ENCODE peak calls at places on chromosomes 4 and X, in six cellular contexts. A is EL, H is T-helper 22 cell, O is ureter, L is dermis microvascular lymphatic vessel endothelial cell, C is HCT116. B is an unnamed sample.

GRCh38 chr4:10734697-10735096 is 50.1 kb upstream of the CLNK start:
- DNase-seq in O (no peak), A (no peak), L (no peak), H (no peak), C (no peak), B (no peak)

GRCh38 chrX:42466706-42467105 is 311.3 kb downstream of the PPP1R2C start:
- DNase-seq in L (no peak), C (no peak), H (no peak), O (no peak), A (no peak), B (no peak)

GRCh38 chr4:53088132-53088531 is 226.0 kb downstream of the RASL11B start:
- DNase-seq in C (no peak), L (no peak), H (no peak), A (no peak), O (no peak), B (no peak)

GRCh38 chr4:8359193-8359592 is 81.3 kb downstream of the ACOX3 start:
- DNase-seq in C (no peak), A (no peak), L (no peak), H (no peak), O (no peak), B (no peak)

GRCh38 chrX:139725720-139726119 is 17.8 kb upstream of the MCF2 start:
- DNase-seq in C (no peak), L (no peak), O (no peak), A (no peak), H (no peak), B (no peak)

GRCh38 chrX:64338296-64338695 is 57.0 kb downstream of the MTMR8 start:
- DNase-seq in A (no peak), O (no peak), L (no peak), H (no peak), C (no peak), B (no peak)

GRCh38 chr4:47774078-47774477 is 63.8 kb downstream of the CORIN start:
- DNase-seq in H (no peak), O (no peak), A (no peak), C (no peak), L (no peak), B (no peak)

GRCh38 chrX:141701081-141701480 is 2.5 kb upstream of the SPANXD start:
- DNase-seq in H (no peak), O (no peak), L (no peak), A (no peak), C (no peak), B (peak; percentile 1)

GRCh38 chr4:161555689-161556660 is 607.8 kb downstream of the FSTL5 start:
- DNase-seq in O (no peak), H (no peak), A (no peak), L (peak; percentile 73), C (no peak), B (peak; percentile 61)

GRCh38 chrX:129043138-129043537 is 480.2 kb downstream of the SMARCA1 start:
- DNase-seq in C (no peak), H (no peak), A (no peak), O (no peak), L (no peak), B (no peak)

GRCh38 chr4:82380344-82380743 is 6.6 kb upstream of the HNRNPD start:
- DNase-seq in O (peak; percentile 76), C (peak; percentile 53), H (no peak), L (no peak), A (no peak), B (peak; percentile 80)

GRCh38 chr4:47933798-47934197 is 19.4 kb upstream of the NFXL1 start:
- DNase-seq in A (peak; percentile 40), L (peak; percentile 46), O (no peak), H (no peak), C (no peak), B (peak; percentile 29)

GRCh38 chr4:70706516-70706915 is 15.2 kb upstream of the RUFY3 start:
- DNase-seq in L (peak; percentile 29), C (no peak), H (no peak), O (no peak), A (peak; percentile 10), B (no peak)

GRCh38 chr4:68152411-68152810 is 22.7 kb upstream of the TMPRSS11F start:
- DNase-seq in A (no peak), O (no peak), L (no peak), H (no peak), C (peak; percentile 34), B (peak; percentile 14)

GRCh38 chr4:80072607-80073361 is at the start of gene ANTXR2:
- DNase-seq in C (peak; percentile 49), H (peak; percentile 67), A (peak; percentile 97), O (peak; percentile 91), L (peak; percentile 85), B (peak; percentile 98)

GRCh38 chr4:99642725-99643489 is 14.7 kb downstream of the C4orf54 start:
- DNase-seq in L (peak; percentile 2), A (no peak), C (no peak), O (no peak), H (no peak), B (peak; percentile 77)

GRCh38 chr4:112938461-112939058 is 110.9 kb upstream of the ANK2 start:
- DNase-seq in H (no peak), C (peak; percentile 31), O (no peak), L (peak; percentile 32), A (peak; percentile 46), B (peak; percentile 41)

GRCh38 chr4:103306870-103307345 is 108.8 kb upstream of the CENPE start:
- DNase-seq in C (no peak), L (no peak), H (no peak), O (peak; percentile 54), A (no peak), B (no peak)

GRCh38 chr4:154491341-154491679 is 289 bp downstream of the DCHS2 start:
- DNase-seq in O (no peak), H (no peak), A (peak; percentile 10), L (no peak), C (no peak), B (no peak)

GRCh38 chr4:185142911-185143595 is at the start of gene SLC25A4:
- DNase-seq in C (peak; percentile 28), H (peak; percentile 69), A (peak; percentile 79), O (peak; percentile 89), L (peak; percentile 71), B (peak; percentile 67)

GRCh38 chrX:2484721-2485459 is 15.9 kb downstream of the DHRSX start:
- DNase-seq in C (no peak), O (no peak), A (peak; percentile 37), H (no peak), L (no peak), B (no peak)

GRCh38 chr4:98470831-98471230 is 187.6 kb downstream of the TSPAN5 start:
- DNase-seq in L (no peak), O (no peak), A (peak; percentile 86), C (no peak), H (no peak), B (peak; percentile 96)

GRCh38 chr4:94978904-94979303 is 221.1 kb downstream of the BMPR1B start:
- DNase-seq in O (no peak), L (no peak), C (no peak), A (no peak), H (no peak), B (no peak)

GRCh38 chr4:15482842-15483241 is 13.2 kb downstream of the CC2D2A start:
- DNase-seq in O (no peak), C (no peak), A (no peak), L (no peak), H (no peak), B (no peak)

GRCh38 chr4:129110931-129111330 is 15.0 kb downstream of the C4orf33 start:
- DNase-seq in H (no peak), C (no peak), L (no peak), O (no peak), A (no peak), B (no peak)

GRCh38 chrX:55132416-55132815 is 43.6 kb downstream of the PAGE2 start:
- DNase-seq in O (no peak), A (no peak), H (no peak), L (no peak), C (no peak), B (no peak)

GRCh38 chrX:110276778-110277177 is 41.1 kb downstream of the AMMECR1 start:
- DNase-seq in L (no peak), C (no peak), H (no peak), A (no peak), O (no peak), B (no peak)

GRCh38 chr4:76420901-76421581 is at the start of gene CCDC158:
- DNase-seq in O (no peak), L (no peak), C (no peak), A (peak; percentile 20), H (no peak), B (no peak)

GRCh38 chr4:98711526-98711925 is 53.1 kb upstream of the TSPAN5 start:
- DNase-seq in O (no peak), L (no peak), A (peak; percentile 14), H (no peak), C (no peak), B (no peak)

B was measured in RPMI7951.